ENCODE peak calls at places on chromosomes 7 and 10, in nine cellular contexts. One of them, this sample, is unnamed.
A peak's percentile ranks its signal among the peaks of the same experiment; 100 is the strongest.

GRCh38 chr7:108293190-108293612 is 163.0 kb downstream of the NRCAM start:
- DNase-seq in AG09309: no peak
- DNase-seq in hepatocyte: no peak
- DNase-seq in right lobe of liver: no peak
- DNase-seq in brain microvascular endothelial cell: no peak
- DNase-seq in right atrium auricular region: no peak
- DNase-seq in left ventricle myocardium inferior: no peak
- DNase-seq in BE2C: no peak
- DNase-seq in lung: no peak
- DNase-seq in this sample: no peak

GRCh38 chr10:72126184-72126871 is 38.0 kb upstream of the SPOCK2 start:
- DNase-seq in BE2C: no peak
- DNase-seq in right atrium auricular region: no peak
- DNase-seq in right lobe of liver: no peak
- DNase-seq in brain microvascular endothelial cell: peak; percentile 42
- DNase-seq in AG09309: no peak
- DNase-seq in left ventricle myocardium inferior: no peak
- DNase-seq in lung: no peak
- DNase-seq in hepatocyte: peak; percentile 17
- DNase-seq in this sample: peak; percentile 50

GRCh38 chr7:139811106-139811505 is 18.0 kb upstream of the TBXAS1 start:
- DNase-seq in lung: no peak
- DNase-seq in BE2C: no peak
- DNase-seq in AG09309: no peak
- DNase-seq in brain microvascular endothelial cell: no peak
- DNase-seq in hepatocyte: no peak
- DNase-seq in right atrium auricular region: no peak
- DNase-seq in left ventricle myocardium inferior: no peak
- DNase-seq in right lobe of liver: no peak
- DNase-seq in this sample: no peak

GRCh38 chr7:46385662-46386309 is 464.7 kb upstream of the IGFBP3 start:
- DNase-seq in AG09309: peak; percentile 97
- DNase-seq in right lobe of liver: no peak
- DNase-seq in left ventricle myocardium inferior: no peak
- DNase-seq in brain microvascular endothelial cell: peak; percentile 91
- DNase-seq in hepatocyte: no peak
- DNase-seq in right atrium auricular region: no peak
- DNase-seq in BE2C: no peak
- DNase-seq in lung: no peak
- DNase-seq in this sample: no peak

GRCh38 chr7:108109216-108109908 is 20.8 kb downstream of the LAMB4 start:
- DNase-seq in BE2C: peak; percentile 28
- DNase-seq in lung: no peak
- DNase-seq in brain microvascular endothelial cell: no peak
- DNase-seq in left ventricle myocardium inferior: no peak
- DNase-seq in AG09309: no peak
- DNase-seq in hepatocyte: peak; percentile 22
- DNase-seq in right atrium auricular region: no peak
- DNase-seq in right lobe of liver: no peak
- DNase-seq in this sample: no peak

GRCh38 chr7:116083791-116084190 is 53.2 kb upstream of the TFEC start:
- DNase-seq in brain microvascular endothelial cell: no peak
- DNase-seq in AG09309: no peak
- DNase-seq in left ventricle myocardium inferior: no peak
- DNase-seq in hepatocyte: no peak
- DNase-seq in lung: no peak
- DNase-seq in right atrium auricular region: no peak
- DNase-seq in BE2C: no peak
- DNase-seq in right lobe of liver: no peak
- DNase-seq in this sample: no peak

GRCh38 chr10:129448539-129448938 is 18.5 kb upstream of the MGMT start:
- DNase-seq in hepatocyte: no peak
- DNase-seq in brain microvascular endothelial cell: no peak
- DNase-seq in AG09309: no peak
- DNase-seq in BE2C: no peak
- DNase-seq in right lobe of liver: no peak
- DNase-seq in right atrium auricular region: no peak
- DNase-seq in left ventricle myocardium inferior: no peak
- DNase-seq in lung: no peak
- DNase-seq in this sample: no peak

GRCh38 chr10:306654-307185 is 171.5 kb downstream of the ZMYND11 start:
- DNase-seq in hepatocyte: no peak
- DNase-seq in right atrium auricular region: no peak
- DNase-seq in right lobe of liver: no peak
- DNase-seq in BE2C: peak; percentile 30
- DNase-seq in left ventricle myocardium inferior: no peak
- DNase-seq in AG09309: no peak
- DNase-seq in lung: no peak
- DNase-seq in brain microvascular endothelial cell: no peak
- DNase-seq in this sample: no peak

GRCh38 chr7:151167197-151167911 is at the start of gene GBX1:
- DNase-seq in right atrium auricular region: no peak
- DNase-seq in brain microvascular endothelial cell: no peak
- DNase-seq in right lobe of liver: no peak
- DNase-seq in BE2C: no peak
- DNase-seq in hepatocyte: peak; percentile 33
- DNase-seq in left ventricle myocardium inferior: no peak
- DNase-seq in AG09309: no peak
- DNase-seq in lung: no peak
- DNase-seq in this sample: no peak

GRCh38 chr7:47570649-47571050 is 11.3 kb downstream of the TNS3 start:
- DNase-seq in brain microvascular endothelial cell: no peak
- DNase-seq in lung: no peak
- DNase-seq in BE2C: no peak
- DNase-seq in hepatocyte: no peak
- DNase-seq in left ventricle myocardium inferior: no peak
- DNase-seq in right lobe of liver: peak; percentile 19
- DNase-seq in right atrium auricular region: no peak
- DNase-seq in AG09309: no peak
- DNase-seq in this sample: no peak

GRCh38 chr7:47573758-47574472 is 8.0 kb downstream of the TNS3 start:
- DNase-seq in brain microvascular endothelial cell: no peak
- DNase-seq in right atrium auricular region: no peak
- DNase-seq in lung: no peak
- DNase-seq in right lobe of liver: peak; percentile 80
- DNase-seq in BE2C: peak; percentile 36
- DNase-seq in hepatocyte: peak; percentile 69
- DNase-seq in left ventricle myocardium inferior: no peak
- DNase-seq in AG09309: peak; percentile 92
- DNase-seq in this sample: peak; percentile 89

GRCh38 chr7:47571355-47572100 is 10.4 kb downstream of the TNS3 start:
- DNase-seq in BE2C: peak; percentile 76
- DNase-seq in right lobe of liver: peak; percentile 89
- DNase-seq in left ventricle myocardium inferior: peak; percentile 88
- DNase-seq in hepatocyte: peak; percentile 62
- DNase-seq in lung: peak; percentile 76
- DNase-seq in brain microvascular endothelial cell: peak; percentile 90
- DNase-seq in AG09309: peak; percentile 85
- DNase-seq in right atrium auricular region: peak; percentile 84
- DNase-seq in this sample: no peak

GRCh38 chr7:47572939-47573757 is 8.8 kb downstream of the TNS3 start:
- DNase-seq in brain microvascular endothelial cell: no peak
- DNase-seq in BE2C: no peak
- DNase-seq in AG09309: no peak
- DNase-seq in left ventricle myocardium inferior: no peak
- DNase-seq in right lobe of liver: peak; percentile 66
- DNase-seq in right atrium auricular region: no peak
- DNase-seq in lung: no peak
- DNase-seq in hepatocyte: no peak
- DNase-seq in this sample: no peak

GRCh38 chr7:47572101-47572460 is 9.8 kb downstream of the TNS3 start:
- DNase-seq in lung: no peak
- DNase-seq in right lobe of liver: no peak
- DNase-seq in brain microvascular endothelial cell: no peak
- DNase-seq in hepatocyte: no peak
- DNase-seq in right atrium auricular region: peak; percentile 70
- DNase-seq in left ventricle myocardium inferior: no peak
- DNase-seq in BE2C: no peak
- DNase-seq in AG09309: no peak
- DNase-seq in this sample: no peak
- H3K4me3 ChIP-seq in lung: no peak overlapping the region
- H3K4me3 ChIP-seq in right lobe of liver: peak overlapping the region; percentile 20
- H3K4me3 ChIP-seq in brain microvascular endothelial cell: no peak overlapping the region
- H3K4me3 ChIP-seq in hepatocyte: no peak overlapping the region
- H3K4me3 ChIP-seq in right atrium auricular region: no peak overlapping the region
- H3K4me3 ChIP-seq in left ventricle myocardium inferior: peak overlapping the region; percentile 39
- H3K4me3 ChIP-seq in BE2C: peak overlapping the region; percentile 47
- H3K4me3 ChIP-seq in AG09309: no peak overlapping the region
- H3K4me3 ChIP-seq in this sample: peak overlapping the region; percentile 26

DNA sequence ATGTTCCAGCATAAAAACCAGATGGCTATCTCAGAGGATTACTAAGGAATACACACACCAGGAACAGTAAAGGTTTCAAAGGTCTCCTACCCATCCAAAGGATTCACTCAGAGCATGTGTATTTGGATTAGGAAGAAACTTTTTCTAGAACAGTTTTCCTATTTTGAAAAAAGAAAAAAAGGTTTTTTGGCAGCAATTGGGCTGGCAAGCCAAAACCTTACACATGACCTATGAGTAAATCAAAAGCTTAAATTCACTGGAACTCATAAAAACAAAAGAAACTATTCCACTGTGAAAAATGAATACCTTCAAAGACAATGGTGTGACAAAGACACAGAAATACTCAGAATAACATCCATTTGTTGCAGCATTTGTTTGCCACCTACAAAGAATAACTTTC is 9.6 kb downstream of the TPK1 start:
- DNase-seq in left ventricle myocardium inferior: no peak
- DNase-seq in brain microvascular endothelial cell: no peak
- DNase-seq in AG09309: no peak
- DNase-seq in BE2C: no peak
- DNase-seq in lung: no peak
- DNase-seq in right lobe of liver: no peak
- DNase-seq in hepatocyte: no peak
- DNase-seq in right atrium auricular region: no peak
- DNase-seq in this sample: no peak
- H3K4me3 ChIP-seq in left ventricle myocardium inferior: no peak overlapping the region
- H3K4me3 ChIP-seq in brain microvascular endothelial cell: no peak overlapping the region
- H3K4me3 ChIP-seq in AG09309: no peak overlapping the region
- H3K4me3 ChIP-seq in BE2C: no peak overlapping the region
- H3K4me3 ChIP-seq in lung: no peak overlapping the region
- H3K4me3 ChIP-seq in right lobe of liver: no peak overlapping the region
- H3K4me3 ChIP-seq in hepatocyte: no peak overlapping the region
- H3K4me3 ChIP-seq in right atrium auricular region: no peak overlapping the region
- H3K4me3 ChIP-seq in this sample: no peak overlapping the region

GRCh38 chr7:100221767-100222444 is 2.2 kb downstream of the PVRIG start:
- DNase-seq in right atrium auricular region: no peak
- DNase-seq in brain microvascular endothelial cell: no peak
- DNase-seq in left ventricle myocardium inferior: no peak
- DNase-seq in BE2C: no peak
- DNase-seq in hepatocyte: no peak
- DNase-seq in right lobe of liver: no peak
- DNase-seq in lung: no peak
- DNase-seq in AG09309: no peak
- DNase-seq in this sample: no peak
- H3K4me3 ChIP-seq in right atrium auricular region: no peak overlapping the region
- H3K4me3 ChIP-seq in brain microvascular endothelial cell: no peak overlapping the region
- H3K4me3 ChIP-seq in left ventricle myocardium inferior: no peak overlapping the region
- H3K4me3 ChIP-seq in BE2C: no peak overlapping the region
- H3K4me3 ChIP-seq in hepatocyte: no peak overlapping the region
- H3K4me3 ChIP-seq in right lobe of liver: no peak overlapping the region
- H3K4me3 ChIP-seq in lung: no peak overlapping the region
- H3K4me3 ChIP-seq in AG09309: no peak overlapping the region
- H3K4me3 ChIP-seq in this sample: no peak overlapping the region

DNA sequence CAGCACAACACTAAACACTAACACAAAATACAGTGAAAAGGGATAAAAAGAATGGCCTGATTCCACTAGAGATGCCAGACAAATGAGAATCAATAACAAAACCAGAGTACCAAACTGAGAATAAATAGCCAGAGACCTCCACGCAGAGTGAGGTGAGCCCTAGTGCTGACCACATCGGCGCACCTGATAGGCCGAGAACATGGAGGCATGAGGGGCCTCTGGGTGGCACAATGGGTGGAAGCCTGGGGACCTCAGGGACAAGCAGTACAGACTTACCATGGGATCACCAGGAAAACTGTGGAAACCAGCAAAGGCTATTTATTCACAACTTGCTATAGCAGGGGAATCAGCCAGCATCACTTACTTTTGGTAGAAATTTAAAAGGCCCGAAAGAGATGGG is 1.8 kb upstream of the CSGALNACT2 start:
- DNase-seq in left ventricle myocardium inferior: no peak
- DNase-seq in right atrium auricular region: no peak
- DNase-seq in brain microvascular endothelial cell: no peak
- DNase-seq in hepatocyte: no peak
- DNase-seq in BE2C: no peak
- DNase-seq in right lobe of liver: no peak
- DNase-seq in AG09309: no peak
- DNase-seq in lung: no peak
- DNase-seq in this sample: no peak
- H3K4me3 ChIP-seq in left ventricle myocardium inferior: no peak overlapping the region
- H3K4me3 ChIP-seq in right atrium auricular region: no peak overlapping the region
- H3K4me3 ChIP-seq in brain microvascular endothelial cell: no peak overlapping the region
- H3K4me3 ChIP-seq in hepatocyte: no peak overlapping the region
- H3K4me3 ChIP-seq in BE2C: no peak overlapping the region
- H3K4me3 ChIP-seq in right lobe of liver: no peak overlapping the region
- H3K4me3 ChIP-seq in AG09309: no peak overlapping the region
- H3K4me3 ChIP-seq in lung: no peak overlapping the region
- H3K4me3 ChIP-seq in this sample: no peak overlapping the region

DNA sequence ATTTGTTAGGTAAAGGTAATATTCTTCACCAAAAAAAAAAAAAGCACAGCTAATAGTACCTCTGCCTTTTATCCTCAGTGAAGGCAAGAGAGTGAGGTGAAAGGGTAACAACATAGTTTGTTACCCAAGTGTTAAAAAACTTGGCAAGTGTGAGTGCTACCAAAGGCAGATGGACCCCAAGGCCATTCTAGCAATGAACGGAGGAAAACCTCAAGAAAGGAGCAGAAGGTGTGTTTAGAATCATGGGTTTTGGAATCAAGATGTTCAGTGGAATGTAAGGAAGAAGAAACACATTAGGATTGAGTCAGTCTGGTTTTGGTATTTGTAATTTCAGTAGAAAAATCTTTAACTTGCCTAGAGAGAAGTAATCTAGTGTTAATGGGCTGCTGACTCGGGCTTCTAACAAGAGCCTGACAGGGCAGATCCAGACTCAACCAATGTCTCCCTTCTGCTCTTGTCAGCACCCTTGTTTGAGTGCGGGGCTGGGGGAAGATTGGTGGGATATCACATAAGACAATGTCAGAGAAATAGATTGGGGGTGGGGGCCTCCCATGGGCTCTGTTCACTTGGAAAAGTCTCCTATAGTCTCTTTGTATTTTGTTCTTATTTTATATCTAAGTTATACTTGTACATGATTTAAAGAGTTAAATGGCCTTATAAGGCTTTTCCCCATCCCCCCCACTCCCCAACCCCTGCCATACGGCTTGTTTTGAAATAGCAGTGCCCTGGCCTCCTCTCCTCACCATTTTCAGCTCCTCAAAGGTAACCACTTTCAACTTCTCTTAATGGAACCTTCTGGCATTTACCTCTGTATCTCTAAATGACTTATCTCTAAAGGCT is 44.4 kb downstream of the SCD start:
- DNase-seq in right lobe of liver: no peak
- DNase-seq in brain microvascular endothelial cell: no peak
- DNase-seq in lung: no peak
- DNase-seq in AG09309: no peak
- DNase-seq in hepatocyte: no peak
- DNase-seq in left ventricle myocardium inferior: no peak
- DNase-seq in BE2C: no peak
- DNase-seq in right atrium auricular region: no peak
- DNase-seq in this sample: no peak
- H3K4me3 ChIP-seq in right lobe of liver: no peak overlapping the region
- H3K4me3 ChIP-seq in brain microvascular endothelial cell: no peak overlapping the region
- H3K4me3 ChIP-seq in lung: no peak overlapping the region
- H3K4me3 ChIP-seq in AG09309: no peak overlapping the region
- H3K4me3 ChIP-seq in hepatocyte: no peak overlapping the region
- H3K4me3 ChIP-seq in left ventricle myocardium inferior: no peak overlapping the region
- H3K4me3 ChIP-seq in BE2C: no peak overlapping the region
- H3K4me3 ChIP-seq in right atrium auricular region: no peak overlapping the region
- H3K4me3 ChIP-seq in this sample: no peak overlapping the region

This sample was measured in HFF-Myc.